ENCODE peak calls at places on chromosomes 6 and 20, in nine cellular contexts. One of them, this sample, is unnamed.

GRCh38 chr20:21270806-21271205 is 32.3 kb upstream of the XRN2 start:
- DNase-seq in adrenal gland: no peak
- DNase-seq in A549: no peak
- DNase-seq in HCT116: no peak
- DNase-seq in stomach: no peak
- DNase-seq in NB4: no peak
- DNase-seq in sigmoid colon: no peak
- DNase-seq in breast epithelium: no peak
- DNase-seq in heart left ventricle: no peak
- DNase-seq in this sample: no peak

GRCh38 chr20:58970146-58970545 is 10.9 kb upstream of the NELFCD start:
- DNase-seq in NB4: no peak
- DNase-seq in stomach: no peak
- DNase-seq in breast epithelium: no peak
- DNase-seq in A549: no peak
- DNase-seq in heart left ventricle: no peak
- DNase-seq in adrenal gland: no peak
- DNase-seq in HCT116: no peak
- DNase-seq in sigmoid colon: no peak
- DNase-seq in this sample: no peak

GRCh38 chr6:43698584-43699349 is 11.2 kb upstream of the MRPS18A start:
- DNase-seq in HCT116: no peak
- DNase-seq in breast epithelium: no peak
- DNase-seq in heart left ventricle: peak
- DNase-seq in stomach: peak
- DNase-seq in NB4: no peak
- DNase-seq in adrenal gland: peak
- DNase-seq in sigmoid colon: no peak
- DNase-seq in A549: peak
- DNase-seq in this sample: peak

GRCh38 chr6:131565041-131565440 is 8.0 kb upstream of the ARG1 start:
- DNase-seq in stomach: no peak
- DNase-seq in heart left ventricle: no peak
- DNase-seq in NB4: no peak
- DNase-seq in A549: no peak
- DNase-seq in adrenal gland: no peak
- DNase-seq in HCT116: no peak
- DNase-seq in sigmoid colon: no peak
- DNase-seq in breast epithelium: no peak
- DNase-seq in this sample: no peak

GRCh38 chr6:117866561-117866960 is 40.5 kb upstream of the SLC35F1 start:
- DNase-seq in heart left ventricle: no peak
- DNase-seq in breast epithelium: no peak
- DNase-seq in A549: no peak
- DNase-seq in adrenal gland: no peak
- DNase-seq in sigmoid colon: no peak
- DNase-seq in stomach: no peak
- DNase-seq in HCT116: no peak
- DNase-seq in NB4: no peak
- DNase-seq in this sample: no peak

GRCh38 chr20:55079917-55080316 is 604.5 kb downstream of the DOK5 start:
- DNase-seq in stomach: no peak
- DNase-seq in A549: no peak
- DNase-seq in HCT116: no peak
- DNase-seq in heart left ventricle: no peak
- DNase-seq in sigmoid colon: no peak
- DNase-seq in adrenal gland: no peak
- DNase-seq in breast epithelium: no peak
- DNase-seq in NB4: no peak
- DNase-seq in this sample: no peak

GRCh38 chr6:170088349-170088951 is 202.4 kb downstream of the DLL1 start:
- DNase-seq in adrenal gland: no peak
- DNase-seq in NB4: peak
- DNase-seq in stomach: peak
- DNase-seq in HCT116: no peak
- DNase-seq in breast epithelium: peak
- DNase-seq in heart left ventricle: no peak
- DNase-seq in sigmoid colon: peak
- DNase-seq in A549: no peak
- DNase-seq in this sample: no peak

GRCh38 chr6:148617522-148617921 is 129.3 kb upstream of the UST start:
- DNase-seq in NB4: peak
- DNase-seq in breast epithelium: no peak
- DNase-seq in A549: no peak
- DNase-seq in heart left ventricle: no peak
- DNase-seq in HCT116: no peak
- DNase-seq in sigmoid colon: no peak
- DNase-seq in adrenal gland: no peak
- DNase-seq in stomach: no peak
- DNase-seq in this sample: no peak

GRCh38 chr6:62716719-62717118 is 430.7 kb upstream of the KHDRBS2 start:
- DNase-seq in HCT116: no peak
- DNase-seq in NB4: no peak
- DNase-seq in sigmoid colon: no peak
- DNase-seq in stomach: no peak
- DNase-seq in A549: no peak
- DNase-seq in heart left ventricle: no peak
- DNase-seq in adrenal gland: no peak
- DNase-seq in breast epithelium: no peak
- DNase-seq in this sample: no peak

GRCh38 chr6:15969236-15969778 is 159.6 kb upstream of the MYLIP start:
- DNase-seq in breast epithelium: no peak
- DNase-seq in stomach: no peak
- DNase-seq in HCT116: no peak
- DNase-seq in heart left ventricle: no peak
- DNase-seq in sigmoid colon: no peak
- DNase-seq in NB4: no peak
- DNase-seq in A549: no peak
- DNase-seq in adrenal gland: no peak
- DNase-seq in this sample: no peak

GRCh38 chr6:54286141-54286540 is 22.1 kb upstream of the TINAG start:
- DNase-seq in heart left ventricle: no peak
- DNase-seq in sigmoid colon: no peak
- DNase-seq in NB4: no peak
- DNase-seq in HCT116: no peak
- DNase-seq in breast epithelium: no peak
- DNase-seq in stomach: no peak
- DNase-seq in adrenal gland: no peak
- DNase-seq in A549: no peak
- DNase-seq in this sample: no peak

GRCh38 chr6:166774770-166775169 is 147.7 kb upstream of the RPS6KA2 start:
- DNase-seq in breast epithelium: no peak
- DNase-seq in adrenal gland: no peak
- DNase-seq in heart left ventricle: no peak
- DNase-seq in A549: no peak
- DNase-seq in stomach: no peak
- DNase-seq in sigmoid colon: no peak
- DNase-seq in NB4: no peak
- DNase-seq in HCT116: no peak
- DNase-seq in this sample: no peak

GRCh38 chr20:35773154-35773751 is 1.4 kb downstream of the PHF20 start:
- DNase-seq in HCT116: no peak
- DNase-seq in A549: peak
- DNase-seq in NB4: peak
- DNase-seq in sigmoid colon: peak
- DNase-seq in heart left ventricle: peak
- DNase-seq in stomach: peak
- DNase-seq in breast epithelium: no peak
- DNase-seq in adrenal gland: peak
- DNase-seq in this sample: peak

GRCh38 chr20:49029203-49029602 is 16.9 kb upstream of the CSE1L start:
- DNase-seq in adrenal gland: no peak
- DNase-seq in breast epithelium: no peak
- DNase-seq in HCT116: no peak
- DNase-seq in A549: no peak
- DNase-seq in heart left ventricle: no peak
- DNase-seq in NB4: no peak
- DNase-seq in stomach: no peak
- DNase-seq in sigmoid colon: no peak
- DNase-seq in this sample: no peak

DNA sequence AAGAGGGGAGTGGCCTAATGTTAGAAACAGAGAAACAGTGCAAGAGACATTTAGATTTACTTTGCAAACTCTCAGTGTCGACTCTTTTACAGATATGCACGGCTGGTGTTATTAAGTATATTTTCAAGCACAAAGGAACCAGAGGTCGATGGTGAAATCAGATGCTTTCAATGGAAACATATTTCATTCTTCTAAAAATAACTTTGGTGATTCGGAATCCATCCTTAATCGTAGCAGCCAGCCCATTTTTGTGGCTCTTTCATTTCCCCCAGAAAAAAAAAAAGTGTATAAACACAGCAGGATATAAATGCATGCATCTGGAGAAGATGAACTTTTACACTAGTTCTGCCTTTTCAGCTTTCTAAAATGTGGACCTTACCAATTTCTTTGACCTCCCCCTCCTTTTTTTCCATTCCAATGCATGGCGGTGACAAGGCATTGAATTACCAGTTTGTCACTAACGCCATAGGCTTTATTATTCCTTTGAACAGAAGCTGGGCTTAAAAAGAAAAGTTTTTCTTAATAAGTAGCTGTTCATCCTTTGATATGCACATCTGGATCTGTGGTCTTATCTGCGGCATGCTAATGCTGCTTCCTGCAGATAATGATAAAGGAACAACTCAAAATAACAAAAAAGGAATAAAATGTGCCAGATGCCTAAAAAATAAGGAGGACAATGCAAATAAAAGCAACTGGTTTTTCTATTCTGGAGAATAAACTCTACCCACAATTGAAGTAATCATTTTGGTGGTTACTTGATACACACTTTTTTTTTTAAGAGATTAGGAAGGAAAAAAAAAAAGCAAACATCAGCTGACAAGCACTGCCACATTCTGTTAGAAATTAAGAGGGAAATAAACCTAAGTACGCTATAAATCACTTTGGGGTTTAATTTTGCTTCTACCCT is 156.6 kb upstream of the SALL4 start:
- DNase-seq in HCT116: no peak
- DNase-seq in breast epithelium: no peak
- DNase-seq in stomach: no peak
- DNase-seq in A549: no peak
- DNase-seq in NB4: no peak
- DNase-seq in sigmoid colon: no peak
- DNase-seq in adrenal gland: no peak
- DNase-seq in heart left ventricle: no peak
- DNase-seq in this sample: no peak
- H3K4me3 ChIP-seq in HCT116: no peak
- H3K4me3 ChIP-seq in breast epithelium: no peak
- H3K4me3 ChIP-seq in stomach: no peak
- H3K4me3 ChIP-seq in A549: no peak
- H3K4me3 ChIP-seq in NB4: no peak
- H3K4me3 ChIP-seq in sigmoid colon: no peak
- H3K4me3 ChIP-seq in adrenal gland: no peak
- H3K4me3 ChIP-seq in heart left ventricle: no peak
- H3K4me3 ChIP-seq in this sample: no peak

DNA sequence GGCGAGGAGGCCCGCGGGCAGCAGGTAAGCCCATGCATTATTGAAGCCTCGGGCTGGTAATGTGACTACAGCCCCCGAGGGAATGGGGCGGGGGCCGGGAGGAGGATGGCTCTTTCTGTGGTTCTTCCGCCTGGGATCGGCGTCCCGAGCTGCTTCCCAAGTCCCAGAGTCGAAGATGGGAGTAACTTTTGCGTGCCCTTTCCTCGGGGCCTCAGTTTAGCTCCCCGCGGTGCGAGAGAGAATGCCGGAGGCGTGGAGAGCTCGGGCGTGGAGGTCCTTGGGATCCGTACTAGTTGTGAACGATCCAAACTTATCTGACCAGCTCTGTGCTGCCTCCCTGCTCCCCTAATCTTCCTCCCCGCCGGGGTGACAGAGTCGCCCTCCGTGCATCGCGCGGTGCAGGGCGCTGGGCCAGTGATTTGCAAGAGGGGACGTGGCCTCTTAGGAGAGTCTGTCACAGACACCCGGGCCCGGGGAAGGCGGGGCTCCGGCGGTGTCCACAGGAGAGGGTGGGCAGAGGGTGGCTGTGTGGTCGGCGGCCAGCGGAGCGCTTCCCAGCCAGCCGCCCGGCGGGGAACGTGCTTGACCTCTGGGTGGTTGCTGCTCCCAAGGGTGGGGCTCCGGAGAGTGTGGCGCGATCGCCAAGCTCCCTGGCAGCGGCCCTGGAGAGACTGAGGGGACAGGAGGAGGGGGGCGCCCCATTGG is 815 bp downstream of the UTRN start:
- DNase-seq in A549: peak
- DNase-seq in stomach: peak
- DNase-seq in breast epithelium: peak
- DNase-seq in heart left ventricle: peak
- DNase-seq in adrenal gland: peak
- DNase-seq in sigmoid colon: peak
- DNase-seq in HCT116: no peak
- DNase-seq in NB4: peak
- DNase-seq in this sample: peak
- TF ChIP-seq POLR2A in A549: no peak
- TF ChIP-seq POLR2A in stomach: no peak
- TF ChIP-seq POLR2A in breast epithelium: no peak
- TF ChIP-seq POLR2A in heart left ventricle: no peak
- TF ChIP-seq POLR2A in adrenal gland: peak
- TF ChIP-seq POLR2A in sigmoid colon: no peak
- TF ChIP-seq POLR2A in HCT116: no peak
- TF ChIP-seq POLR2A in NB4: no peak
- TF ChIP-seq POLR2A in this sample: peak

DNA sequence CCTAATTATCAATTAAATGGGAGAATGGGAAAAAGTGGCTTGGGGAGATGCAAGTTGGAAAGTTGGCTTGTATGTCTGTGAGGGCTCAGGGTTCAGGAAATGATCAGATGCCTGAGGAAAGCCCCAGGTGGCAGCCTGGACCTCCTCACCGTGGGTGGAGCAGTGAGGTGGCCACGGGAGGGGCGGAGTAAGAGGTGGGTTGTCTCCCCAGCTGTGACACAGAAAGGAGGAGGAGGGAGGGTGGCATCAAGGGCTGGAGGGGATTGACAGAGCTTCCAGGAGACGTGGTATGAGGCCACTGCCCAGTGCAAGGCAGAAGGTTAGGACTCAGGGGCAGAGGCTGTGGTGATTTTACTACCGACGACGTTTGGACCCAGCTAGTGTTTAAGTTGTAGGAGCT is 672.2 kb downstream of the PRKN start:
- DNase-seq in heart left ventricle: no peak
- DNase-seq in stomach: no peak
- DNase-seq in HCT116: no peak
- DNase-seq in sigmoid colon: no peak
- DNase-seq in breast epithelium: no peak
- DNase-seq in NB4: no peak
- DNase-seq in adrenal gland: no peak
- DNase-seq in A549: peak
- DNase-seq in this sample: no peak
- H3K4me3 ChIP-seq in heart left ventricle: no peak
- H3K4me3 ChIP-seq in stomach: no peak
- H3K4me3 ChIP-seq in HCT116: no peak
- H3K4me3 ChIP-seq in sigmoid colon: no peak
- H3K4me3 ChIP-seq in breast epithelium: no peak
- H3K4me3 ChIP-seq in NB4: no peak
- H3K4me3 ChIP-seq in adrenal gland: no peak
- H3K4me3 ChIP-seq in A549: no peak
- H3K4me3 ChIP-seq in this sample: no peak

GRCh38 chr20:34536798-34537394 is 20.7 kb downstream of the DYNLRB1 start:
- DNase-seq in NB4: peak
- DNase-seq in A549: peak
- DNase-seq in breast epithelium: no peak
- DNase-seq in HCT116: no peak
- DNase-seq in heart left ventricle: peak
- DNase-seq in stomach: peak
- DNase-seq in sigmoid colon: peak
- DNase-seq in adrenal gland: peak
- DNase-seq in this sample: no peak
- TF ChIP-seq POLR2A in NB4: no peak
- TF ChIP-seq POLR2A in A549: no peak
- TF ChIP-seq POLR2A in breast epithelium: no peak
- TF ChIP-seq POLR2A in HCT116: no peak
- TF ChIP-seq POLR2A in heart left ventricle: no peak
- TF ChIP-seq POLR2A in stomach: no peak
- TF ChIP-seq POLR2A in sigmoid colon: no peak
- TF ChIP-seq POLR2A in adrenal gland: no peak
- TF ChIP-seq POLR2A in this sample: no peak